ENCODE peak calls at places on chromosomes 5 and 9, in eight cellular contexts. One of them, this sample, is unnamed.

GRCh38 chr5:145681686-145682085 is 153.5 kb downstream of the PRELID2 start:
- DNase-seq in foreskin fibroblast: peak; percentile 55
- DNase-seq in fibroblast of the aortic adventitia: peak; percentile 82
- DNase-seq in ovary: peak; percentile 12
- DNase-seq in OCI-LY7: peak; percentile 78
- DNase-seq in stomach: peak; percentile 41
- DNase-seq in endodermal cell: peak; percentile 80
- DNase-seq in fibroblast of lung: peak; percentile 82
- DNase-seq in this sample: peak; percentile 3

GRCh38 chr5:179504191-179504590 is 46.2 kb upstream of the RUFY1 start:
- DNase-seq in foreskin fibroblast: no peak
- DNase-seq in fibroblast of the aortic adventitia: no peak
- DNase-seq in ovary: no peak
- DNase-seq in OCI-LY7: no peak
- DNase-seq in stomach: no peak
- DNase-seq in endodermal cell: no peak
- DNase-seq in fibroblast of lung: no peak
- DNase-seq in this sample: no peak

GRCh38 chr5:177041936-177042335 is 19.4 kb downstream of the ZNF346 start:
- DNase-seq in foreskin fibroblast: no peak
- DNase-seq in fibroblast of the aortic adventitia: no peak
- DNase-seq in ovary: no peak
- DNase-seq in OCI-LY7: no peak
- DNase-seq in stomach: no peak
- DNase-seq in endodermal cell: no peak
- DNase-seq in fibroblast of lung: no peak
- DNase-seq in this sample: no peak

GRCh38 chr5:147412561-147412960 is 97.3 kb downstream of the DPYSL3 start:
- DNase-seq in foreskin fibroblast: no peak
- DNase-seq in fibroblast of the aortic adventitia: no peak
- DNase-seq in ovary: no peak
- DNase-seq in OCI-LY7: no peak
- DNase-seq in stomach: no peak
- DNase-seq in endodermal cell: no peak
- DNase-seq in fibroblast of lung: no peak
- DNase-seq in this sample: no peak

GRCh38 chr5:163505049-163505474 is 357 bp upstream of the MAT2B start:
- DNase-seq in foreskin fibroblast: no peak
- DNase-seq in fibroblast of the aortic adventitia: no peak
- DNase-seq in ovary: no peak
- DNase-seq in OCI-LY7: no peak
- DNase-seq in stomach: no peak
- DNase-seq in endodermal cell: no peak
- DNase-seq in fibroblast of lung: no peak
- DNase-seq in this sample: no peak

GRCh38 chr9:134192951-134193731 is 28.8 kb upstream of the RNU6ATAC start:
- DNase-seq in foreskin fibroblast: no peak
- DNase-seq in fibroblast of the aortic adventitia: no peak
- DNase-seq in ovary: peak; percentile 7
- DNase-seq in OCI-LY7: no peak
- DNase-seq in stomach: no peak
- DNase-seq in endodermal cell: peak; percentile 35
- DNase-seq in fibroblast of lung: no peak
- DNase-seq in this sample: no peak

GRCh38 chr9:81492710-81493447 is 196.5 kb downstream of the TLE1 start:
- DNase-seq in foreskin fibroblast: peak; percentile 92
- DNase-seq in fibroblast of the aortic adventitia: peak; percentile 98
- DNase-seq in ovary: no peak
- DNase-seq in OCI-LY7: no peak
- DNase-seq in stomach: no peak
- DNase-seq in endodermal cell: no peak
- DNase-seq in fibroblast of lung: peak; percentile 98
- DNase-seq in this sample: no peak

GRCh38 chr9:23342296-23342695 is 483.7 kb downstream of the ELAVL2 start:
- DNase-seq in foreskin fibroblast: no peak
- DNase-seq in fibroblast of the aortic adventitia: peak; percentile 54
- DNase-seq in ovary: no peak
- DNase-seq in OCI-LY7: no peak
- DNase-seq in stomach: no peak
- DNase-seq in endodermal cell: no peak
- DNase-seq in fibroblast of lung: peak; percentile 1
- DNase-seq in this sample: no peak

GRCh38 chr9:652896-653295 is 188.6 kb upstream of the DMRT1 start:
- DNase-seq in foreskin fibroblast: no peak
- DNase-seq in fibroblast of the aortic adventitia: peak; percentile 25
- DNase-seq in ovary: no peak
- DNase-seq in OCI-LY7: no peak
- DNase-seq in stomach: no peak
- DNase-seq in endodermal cell: no peak
- DNase-seq in fibroblast of lung: peak; percentile 34
- DNase-seq in this sample: no peak

GRCh38 chr9:97487107-97487506 is 14.4 kb upstream of the TMOD1 start:
- DNase-seq in foreskin fibroblast: no peak
- DNase-seq in fibroblast of the aortic adventitia: no peak
- DNase-seq in ovary: no peak
- DNase-seq in OCI-LY7: no peak
- DNase-seq in stomach: no peak
- DNase-seq in endodermal cell: no peak
- DNase-seq in fibroblast of lung: no peak
- DNase-seq in this sample: no peak

GRCh38 chr5:113663879-113664278 is 150.4 kb downstream of the YTHDC2 start:
- DNase-seq in foreskin fibroblast: no peak
- DNase-seq in fibroblast of the aortic adventitia: peak; percentile 12
- DNase-seq in ovary: no peak
- DNase-seq in OCI-LY7: peak; percentile 37
- DNase-seq in stomach: peak; percentile 51
- DNase-seq in endodermal cell: peak; percentile 93
- DNase-seq in fibroblast of lung: peak; percentile 11
- DNase-seq in this sample: no peak

GRCh38 chr5:61450170-61450815 is 118.2 kb downstream of the ZSWIM6 start:
- DNase-seq in foreskin fibroblast: peak; percentile 76
- DNase-seq in fibroblast of the aortic adventitia: peak; percentile 94
- DNase-seq in ovary: no peak
- DNase-seq in OCI-LY7: no peak
- DNase-seq in stomach: no peak
- DNase-seq in endodermal cell: no peak
- DNase-seq in fibroblast of lung: peak; percentile 87
- DNase-seq in this sample: no peak

GRCh38 chr5:177462021-177462670 is 11.3 kb downstream of the DBN1 start:
- DNase-seq in foreskin fibroblast: no peak
- DNase-seq in fibroblast of the aortic adventitia: no peak
- DNase-seq in ovary: no peak
- DNase-seq in OCI-LY7: no peak
- DNase-seq in stomach: no peak
- DNase-seq in endodermal cell: no peak
- DNase-seq in fibroblast of lung: no peak
- DNase-seq in this sample: no peak

GRCh38 chr5:56328753-56329560 is 95.8 kb upstream of the ANKRD55 start:
- DNase-seq in foreskin fibroblast: no peak
- DNase-seq in fibroblast of the aortic adventitia: no peak
- DNase-seq in ovary: no peak
- DNase-seq in OCI-LY7: no peak
- DNase-seq in stomach: no peak
- DNase-seq in endodermal cell: no peak
- DNase-seq in fibroblast of lung: peak; percentile 13
- DNase-seq in this sample: peak; percentile 31

GRCh38 chr9:116174347-116174746 is 20.8 kb downstream of the PAPPA start:
- DNase-seq in foreskin fibroblast: no peak
- DNase-seq in fibroblast of the aortic adventitia: peak; percentile 56
- DNase-seq in ovary: no peak
- DNase-seq in OCI-LY7: no peak
- DNase-seq in stomach: no peak
- DNase-seq in endodermal cell: no peak
- DNase-seq in fibroblast of lung: peak; percentile 51
- DNase-seq in this sample: no peak

DNA sequence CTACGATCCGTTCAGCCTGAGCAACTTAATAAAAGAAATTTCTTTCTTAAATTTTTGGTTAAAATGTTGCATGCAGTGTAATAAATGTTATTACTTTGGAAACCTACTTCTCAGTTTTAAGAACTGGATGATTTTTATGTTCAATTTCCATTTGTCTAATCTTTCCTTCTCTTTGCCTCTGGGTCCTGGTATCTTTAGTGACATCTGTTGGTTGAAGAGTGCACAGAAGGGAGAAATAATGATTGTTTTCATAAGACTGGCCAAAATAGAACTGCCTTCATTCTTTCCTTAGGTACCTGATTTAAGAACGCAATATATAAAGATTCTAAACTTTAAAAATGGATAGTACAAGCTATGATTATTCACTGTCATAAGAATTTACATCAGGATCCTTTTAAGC is 83.0 kb upstream of the TLX3 start:
- DNase-seq in foreskin fibroblast: peak; percentile 4
- DNase-seq in fibroblast of the aortic adventitia: no peak
- DNase-seq in ovary: no peak
- DNase-seq in OCI-LY7: no peak
- DNase-seq in stomach: no peak
- DNase-seq in endodermal cell: no peak
- DNase-seq in fibroblast of lung: peak; percentile 9
- DNase-seq in this sample: no peak
- TF ChIP-seq CTCF in foreskin fibroblast: peak; percentile 26
- TF ChIP-seq CTCF in fibroblast of the aortic adventitia: no peak
- TF ChIP-seq CTCF in ovary: no peak
- TF ChIP-seq CTCF in OCI-LY7: peak; percentile 55
- TF ChIP-seq CTCF in stomach: no peak
- TF ChIP-seq CTCF in endodermal cell: no peak
- TF ChIP-seq CTCF in fibroblast of lung: peak; percentile 43
- TF ChIP-seq CTCF in this sample: peak; percentile 16

GRCh38 chr9:76302947-76303550 is 91.2 kb downstream of the RFK start:
- DNase-seq in foreskin fibroblast: peak; percentile 30
- DNase-seq in fibroblast of the aortic adventitia: peak; percentile 79
- DNase-seq in ovary: peak; percentile 13
- DNase-seq in OCI-LY7: peak; percentile 70
- DNase-seq in stomach: no peak
- DNase-seq in endodermal cell: no peak
- DNase-seq in fibroblast of lung: peak; percentile 81
- DNase-seq in this sample: no peak
- H3K4me3 ChIP-seq in foreskin fibroblast: no peak overlapping the region
- H3K4me3 ChIP-seq in fibroblast of the aortic adventitia: no peak overlapping the region
- H3K4me3 ChIP-seq in ovary: no peak overlapping the region
- H3K4me3 ChIP-seq in OCI-LY7: no peak overlapping the region
- H3K4me3 ChIP-seq in stomach: no peak overlapping the region
- H3K4me3 ChIP-seq in endodermal cell: no peak overlapping the region
- H3K4me3 ChIP-seq in fibroblast of lung: no peak overlapping the region
- H3K4me3 ChIP-seq in this sample: no peak overlapping the region

GRCh38 chr9:132989414-132989996 is 11.0 kb downstream of the GFI1B start:
- DNase-seq in foreskin fibroblast: no peak
- DNase-seq in fibroblast of the aortic adventitia: no peak
- DNase-seq in ovary: no peak
- DNase-seq in OCI-LY7: no peak
- DNase-seq in stomach: no peak
- DNase-seq in endodermal cell: no peak
- DNase-seq in fibroblast of lung: no peak
- DNase-seq in this sample: no peak

GRCh38 chr9:132989014-132989310 is 10.5 kb downstream of the GFI1B start:
- DNase-seq in foreskin fibroblast: no peak
- DNase-seq in fibroblast of the aortic adventitia: no peak
- DNase-seq in ovary: no peak
- DNase-seq in OCI-LY7: no peak
- DNase-seq in stomach: no peak
- DNase-seq in endodermal cell: no peak
- DNase-seq in fibroblast of lung: no peak
- DNase-seq in this sample: no peak

GRCh38 chr9:132987021-132987620 is 8.6 kb downstream of the GFI1B start:
- DNase-seq in foreskin fibroblast: no peak
- DNase-seq in fibroblast of the aortic adventitia: peak; percentile 3
- DNase-seq in ovary: no peak
- DNase-seq in OCI-LY7: no peak
- DNase-seq in stomach: no peak
- DNase-seq in endodermal cell: no peak
- DNase-seq in fibroblast of lung: no peak
- DNase-seq in this sample: no peak

GRCh38 chr9:132986586-132986985 is 8.1 kb downstream of the GFI1B start:
- DNase-seq in foreskin fibroblast: no peak
- DNase-seq in fibroblast of the aortic adventitia: peak; percentile 2
- DNase-seq in ovary: no peak
- DNase-seq in OCI-LY7: no peak
- DNase-seq in stomach: no peak
- DNase-seq in endodermal cell: no peak
- DNase-seq in fibroblast of lung: no peak
- DNase-seq in this sample: no peak

GRCh38 chr9:132988244-132989013 is 9.9 kb downstream of the GFI1B start:
- DNase-seq in foreskin fibroblast: no peak
- DNase-seq in fibroblast of the aortic adventitia: no peak
- DNase-seq in ovary: no peak
- DNase-seq in OCI-LY7: no peak
- DNase-seq in stomach: no peak
- DNase-seq in endodermal cell: no peak
- DNase-seq in fibroblast of lung: no peak
- DNase-seq in this sample: no peak
- TF ChIP-seq CTCF in foreskin fibroblast: no peak
- TF ChIP-seq CTCF in fibroblast of the aortic adventitia: no peak
- TF ChIP-seq CTCF in ovary: no peak
- TF ChIP-seq CTCF in OCI-LY7: no peak
- TF ChIP-seq CTCF in stomach: no peak
- TF ChIP-seq CTCF in endodermal cell: no peak
- TF ChIP-seq CTCF in fibroblast of lung: no peak
- TF ChIP-seq CTCF in this sample: no peak

GRCh38 chr9:33113799-33114547 is 37.5 kb upstream of the SMU1 start:
- DNase-seq in foreskin fibroblast: no peak
- DNase-seq in fibroblast of the aortic adventitia: no peak
- DNase-seq in ovary: no peak
- DNase-seq in OCI-LY7: no peak
- DNase-seq in stomach: no peak
- DNase-seq in endodermal cell: peak; percentile 32
- DNase-seq in fibroblast of lung: no peak
- DNase-seq in this sample: no peak

GRCh38 chr9:33109850-33110595 is 33.5 kb upstream of the SMU1 start:
- DNase-seq in foreskin fibroblast: no peak
- DNase-seq in fibroblast of the aortic adventitia: no peak
- DNase-seq in ovary: no peak
- DNase-seq in OCI-LY7: no peak
- DNase-seq in stomach: no peak
- DNase-seq in endodermal cell: peak; percentile 48
- DNase-seq in fibroblast of lung: no peak
- DNase-seq in this sample: no peak

GRCh38 chr9:33112099-33112498 is 35.6 kb upstream of the SMU1 start:
- DNase-seq in foreskin fibroblast: no peak
- DNase-seq in fibroblast of the aortic adventitia: no peak
- DNase-seq in ovary: no peak
- DNase-seq in OCI-LY7: no peak
- DNase-seq in stomach: no peak
- DNase-seq in endodermal cell: peak; percentile 57
- DNase-seq in fibroblast of lung: no peak
- DNase-seq in this sample: no peak

GRCh38 chr9:33110686-33111085 is 34.2 kb upstream of the SMU1 start:
- DNase-seq in foreskin fibroblast: no peak
- DNase-seq in fibroblast of the aortic adventitia: no peak
- DNase-seq in ovary: no peak
- DNase-seq in OCI-LY7: no peak
- DNase-seq in stomach: no peak
- DNase-seq in endodermal cell: peak; percentile 35
- DNase-seq in fibroblast of lung: no peak
- DNase-seq in this sample: no peak

DNA sequence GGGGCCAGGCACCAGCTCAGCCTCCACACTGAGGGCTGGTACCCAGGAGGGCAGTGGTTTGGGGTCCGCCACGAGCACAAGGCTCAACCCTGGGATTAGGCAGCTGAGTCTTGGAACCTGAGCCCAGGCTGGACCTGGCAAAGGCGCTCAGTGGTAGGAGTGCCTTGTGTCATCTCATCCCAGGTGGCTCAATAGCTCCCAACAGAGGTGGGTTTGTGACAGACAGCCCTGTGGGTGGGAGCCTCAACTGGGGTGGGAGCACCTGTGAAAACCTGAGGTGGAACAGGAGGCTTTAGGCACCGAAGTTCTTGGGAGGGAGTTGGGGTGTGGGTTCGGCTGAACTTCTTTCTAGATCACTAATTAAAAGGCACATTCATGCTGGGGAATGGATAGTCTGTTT is 35.1 kb upstream of the SMU1 start:
- DNase-seq in foreskin fibroblast: no peak
- DNase-seq in fibroblast of the aortic adventitia: no peak
- DNase-seq in ovary: no peak
- DNase-seq in OCI-LY7: no peak
- DNase-seq in stomach: no peak
- DNase-seq in endodermal cell: peak; percentile 79
- DNase-seq in fibroblast of lung: no peak
- DNase-seq in this sample: no peak
- H3K4me3 ChIP-seq in foreskin fibroblast: no peak overlapping the region
- H3K4me3 ChIP-seq in fibroblast of the aortic adventitia: no peak overlapping the region
- H3K4me3 ChIP-seq in ovary: no peak overlapping the region
- H3K4me3 ChIP-seq in OCI-LY7: no peak overlapping the region
- H3K4me3 ChIP-seq in stomach: no peak overlapping the region
- H3K4me3 ChIP-seq in endodermal cell: no peak overlapping the region
- H3K4me3 ChIP-seq in fibroblast of lung: no peak overlapping the region
- H3K4me3 ChIP-seq in this sample: no peak overlapping the region

This sample was measured in GM06990.